ENCODE peak calls at places on chromosomes 13 and 19, in nine cellular contexts. A is cardiac muscle cell; G is HFFc6; M is activated gamma-delta T cell treated with anti-CD3 and anti-CD28 coated beads, Interleukin-2, amount 50 U/mL, for 16 hours; J is T-helper 1 cell; Y is transverse colon; V is stimulated activated CD4-positive, alpha-beta T cell treated with anti-CD3 and anti-CD28 coated beads, Interleukin-4, amount 100 ng/mL, for 1 hour; E is NCI-H2171 treated with DMSO at 0.1 percent for 48 hours; X is NAMALWA. O is an unnamed sample.
A peak's percentile ranks its signal among the peaks of the same experiment; 100 is the strongest.

GRCh38 chr19:47372603-47373002 is 23.5 kb downstream of the DHX34 start:
- DNase-seq in A (no peak), G (no peak), M (no peak), J (no peak), Y (no peak), V (no peak), E (no peak), X (no peak), O (no peak)

GRCh38 chr19:39401549-39402416 is 4.9 kb upstream of the ZFP36 start:
- DNase-seq in A (no peak), G (peak; percentile 64), M (peak; percentile 75), J (peak; percentile 91), Y (peak; percentile 90), V (peak; percentile 75), E (peak; percentile 59), X (peak; percentile 84), O (no peak)

GRCh38 chr19:29098863-29099481 is 114.0 kb downstream of the UQCRFS1 start:
- DNase-seq in A (no peak), G (peak; percentile 84), M (no peak), J (no peak), Y (peak; percentile 23), V (no peak), E (no peak), X (no peak), O (no peak)

GRCh38 chr13:109744512-109745051 is 41.8 kb downstream of the IRS2 start:
- DNase-seq in A (no peak), G (peak; percentile 66), M (no peak), J (no peak), Y (peak; percentile 23), V (no peak), E (peak; percentile 56), X (no peak), O (no peak)

GRCh38 chr13:93652942-93653341 is 426.3 kb downstream of the GPC6 start:
- DNase-seq in A (no peak), G (no peak), M (no peak), J (no peak), Y (no peak), V (no peak), E (no peak), X (no peak), O (no peak)

GRCh38 chr13:79098603-79099002 is 307.5 kb downstream of the RBM26 start:
- DNase-seq in A (no peak), G (no peak), M (no peak), J (no peak), Y (no peak), V (no peak), E (no peak), X (no peak), O (no peak)

GRCh38 chr13:42969558-42970172 is 22.4 kb downstream of the EPSTI1 start:
- DNase-seq in A (peak; percentile 85), G (peak; percentile 68), M (peak; percentile 75), J (peak; percentile 58), Y (peak; percentile 90), V (peak; percentile 85), E (peak; percentile 21), X (peak; percentile 83), O (peak; percentile 61)

GRCh38 chr19:3821857-3822364 is 35.7 kb upstream of the MATK start:
- DNase-seq in A (peak; percentile 51), G (no peak), M (peak; percentile 88), J (peak; percentile 85), Y (peak; percentile 79), V (peak; percentile 90), E (no peak), X (peak; percentile 64), O (peak; percentile 64)

GRCh38 chr19:18229915-18230314 is 3.7 kb upstream of the PDE4C start:
- DNase-seq in A (no peak), G (no peak), M (no peak), J (no peak), Y (no peak), V (no peak), E (no peak), X (no peak), O (no peak)

GRCh38 chr13:27857271-27857670 is 62.5 kb upstream of the PDX1 start:
- DNase-seq in A (no peak), G (no peak), M (no peak), J (no peak), Y (no peak), V (no peak), E (peak; percentile 61), X (no peak), O (no peak)

GRCh38 chr19:42193706-42194105 is 23.8 kb downstream of the DEDD2 start:
- DNase-seq in A (no peak), G (no peak), M (no peak), J (no peak), Y (no peak), V (no peak), E (no peak), X (no peak), O (no peak)

GRCh38 chr19:58572818-58573657 is at the start of gene MZF1:
- DNase-seq in A (peak; percentile 100), G (peak; percentile 100), M (peak; percentile 99), J (peak; percentile 100), Y (peak; percentile 100), V (peak; percentile 100), E (no peak), X (peak; percentile 100), O (peak; percentile 99)

GRCh38 chr19:20186163-20186562 is 19.1 kb downstream of the ZNF486 start:
- DNase-seq in A (no peak), G (no peak), M (no peak), J (no peak), Y (no peak), V (no peak), E (no peak), X (no peak), O (no peak)

O was measured in progenitor cell of endocrine pancreas.